ENCODE peak calls at places on chromosomes 12 and 14, in five cellular contexts. F, U, Q, I and Z are unnamed samples.

GRCh38 chr12:93167841-93168492 is 209.8 kb upstream of the NUDT4 start:
- DNase-seq in F (peak), U (no peak), Q (no peak), I (no peak), Z (no peak)

GRCh38 chr12:85782711-85783110 is 53.5 kb downstream of the RASSF9 start:
- DNase-seq in F (peak), U (no peak), Q (no peak), I (no peak), Z (no peak)

GRCh38 chr14:74539503-74539902 is 45.9 kb downstream of the ISCA2 start:
- DNase-seq in F (no peak), U (no peak), Q (no peak), I (no peak), Z (no peak)

GRCh38 chr12:34286934-34287333 is 264.6 kb downstream of the ALG10 start:
- DNase-seq in F (no peak), U (no peak), Q (no peak), I (no peak), Z (no peak)

GRCh38 chr12:10634427-10634826 is 21.0 kb upstream of the MAGOHB start:
- DNase-seq in F (peak), U (peak), Q (no peak), I (no peak), Z (peak)

GRCh38 chr14:88983755-88984154 is 159.3 kb downstream of the TTC8 start:
- DNase-seq in F (peak), U (peak), Q (peak), I (no peak), Z (peak)

GRCh38 chr12:4346931-4347330 is 25.9 kb downstream of the TIGAR start:
- DNase-seq in F (no peak), U (no peak), Q (no peak), I (no peak), Z (no peak)

GRCh38 chr14:89304972-89305703 is 111.9 kb downstream of the FOXN3 start:
- DNase-seq in F (peak), U (peak), Q (peak), I (no peak), Z (peak)

GRCh38 chr12:69330475-69331473 is 17.4 kb upstream of the LYZ start:
- DNase-seq in F (peak), U (peak), Q (no peak), I (no peak), Z (no peak)

GRCh38 chr12:106284294-106285105 is 18.0 kb upstream of the TCP11L2 start:
- DNase-seq in F (peak), U (no peak), Q (no peak), I (no peak), Z (peak)

GRCh38 chr12:49049566-49050224 is 10.9 kb downstream of the KMT2D start:
- DNase-seq in F (peak), U (peak), Q (peak), I (peak), Z (peak)

GRCh38 chr12:1592444-1593231 is 1.7 kb downstream of the FBXL14 start:
- DNase-seq in F (peak), U (no peak), Q (no peak), I (no peak), Z (peak)

GRCh38 chr12:1591543-1591942 is 2.8 kb downstream of the FBXL14 start:
- DNase-seq in F (no peak), U (no peak), Q (no peak), I (no peak), Z (no peak)

GRCh38 chr12:1593232-1594044 is 943 bp downstream of the FBXL14 start:
- DNase-seq in F (peak), U (no peak), Q (no peak), I (peak), Z (no peak)

GRCh38 chr12:1590083-1590979 is 4.0 kb downstream of the FBXL14 start:
- DNase-seq in F (no peak), U (peak), Q (no peak), I (no peak), Z (peak)

DNA sequence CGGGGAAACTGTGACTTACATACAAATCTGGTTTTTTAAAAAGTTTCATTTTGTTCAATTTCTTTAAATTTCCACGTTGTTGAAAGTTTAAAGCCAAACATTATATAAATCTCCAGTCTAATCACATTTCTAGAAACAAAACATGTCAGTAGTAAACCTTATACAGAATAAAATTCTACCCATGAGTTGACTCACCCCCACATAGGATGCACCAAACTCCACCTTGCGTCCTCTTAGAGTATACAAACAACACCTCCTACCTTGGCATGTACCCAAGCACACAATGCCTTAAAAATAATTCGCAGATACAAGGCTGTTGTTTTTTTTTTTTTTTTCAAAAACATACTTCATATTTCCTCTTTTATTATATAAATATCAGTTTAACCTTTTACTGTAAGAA is 3.4 kb downstream of the FBXL14 start:
- DNase-seq in F (peak), U (no peak), Q (no peak), I (no peak), Z (no peak)
- H3K4me3 ChIP-seq in F (peak), U (peak), Q (peak), I (peak), Z (peak)

DNA sequence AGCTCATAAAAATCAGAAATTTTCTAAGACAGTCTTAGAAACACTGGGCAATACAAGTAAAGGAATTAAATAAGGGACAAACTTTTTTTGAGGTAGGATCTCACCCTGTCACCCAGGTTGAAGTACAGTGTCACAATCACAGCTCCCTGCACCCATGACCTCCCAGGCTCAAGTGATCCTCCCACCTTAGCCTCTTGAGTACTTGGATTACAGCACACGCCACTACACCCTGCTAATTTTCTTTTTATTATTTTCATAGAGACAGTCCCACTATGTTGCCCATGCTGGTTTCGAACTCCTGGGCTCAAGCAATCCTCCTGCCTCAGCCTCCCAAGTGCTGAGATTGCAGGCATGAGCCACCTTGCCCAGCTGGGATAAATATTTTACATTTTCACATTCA is 90.3 kb downstream of the USP15 start:
- DNase-seq in F (no peak), U (no peak), Q (no peak), I (no peak), Z (no peak)
- TF ChIP-seq CTCF in F (no peak), U (no peak), Q (no peak), I (no peak), Z (no peak)

GRCh38 chr12:110888256-110888991 is 32.0 kb downstream of the MYL2 start:
- DNase-seq in F (no peak), U (no peak), Q (no peak), I (no peak), Z (no peak)
- H3K4me3 ChIP-seq in F (peak), U (no peak), Q (no peak), I (peak), Z (no peak)

GRCh38 chr12:58248599-58248998 is 307.2 kb downstream of the ATP23 start:
- DNase-seq in F (no peak), U (no peak), Q (no peak), I (no peak), Z (no peak)

GRCh38 chr12:58242803-58243628 is 301.6 kb downstream of the ATP23 start:
- DNase-seq in F (no peak), U (peak), Q (peak), I (no peak), Z (no peak)

GRCh38 chr12:58252914-58253313 is 311.5 kb downstream of the ATP23 start:
- DNase-seq in F (peak), U (no peak), Q (no peak), I (no peak), Z (no peak)

GRCh38 chr12:58249610-58250009 is 308.2 kb downstream of the ATP23 start:
- DNase-seq in F (no peak), U (no peak), Q (no peak), I (peak), Z (no peak)

DNA sequence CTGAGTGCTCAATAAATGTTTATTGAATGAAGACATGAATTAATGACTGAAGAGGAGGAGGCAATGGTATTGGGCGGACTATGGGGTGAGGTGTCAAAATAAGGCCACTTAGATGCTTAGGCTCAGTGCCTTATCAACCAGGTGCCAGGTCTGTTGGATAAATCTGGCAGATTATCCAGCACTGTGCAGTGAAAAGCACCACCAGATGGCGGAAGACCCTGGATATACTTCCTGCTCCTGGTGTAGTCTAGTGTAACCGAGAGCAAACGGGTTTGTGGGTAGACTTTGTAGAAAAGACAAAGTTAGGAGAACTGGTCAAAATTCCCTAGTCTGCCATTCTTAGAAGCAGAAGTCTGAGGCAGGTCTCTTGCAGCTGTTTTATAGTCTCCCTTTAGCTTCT is 306.3 kb downstream of the ATP23 start:
- DNase-seq in F (peak), U (no peak), Q (no peak), I (no peak), Z (no peak)
- TF ChIP-seq CTCF in F (peak), U (no peak), Q (peak), I (no peak), Z (no peak)

GRCh38 chr14:69619007-69619406 is 7.6 kb downstream of the SUSD6 start:
- DNase-seq in F (no peak), U (peak), Q (no peak), I (no peak), Z (peak)
- H3K4me3 ChIP-seq in F (no peak), U (no peak), Q (no peak), I (no peak), Z (no peak)